ENCODE peak calls at places on chromosomes 4 and X, in ten cellular contexts. One of them, this sample, is unnamed.

GRCh38 chr4:70559216-70559830 is 32.7 kb upstream of the AMBN start:
- DNase-seq in activated CD8-positive, alpha-beta T cell treated with anti-CD3 and anti-CD28 coated beads for 36 hours: peak
- DNase-seq in lower lobe of right lung: no peak
- DNase-seq in nephron progenitor cell: peak
- DNase-seq in AG09309: peak
- DNase-seq in uterus: peak
- DNase-seq in cardiac fibroblast: peak
- DNase-seq in suprapubic skin: no peak
- DNase-seq in coronary artery: no peak
- DNase-seq in endodermal cell: peak
- DNase-seq in this sample: no peak

GRCh38 chr4:121873604-121874003 is 3.3 kb upstream of the BBS7 start:
- DNase-seq in activated CD8-positive, alpha-beta T cell treated with anti-CD3 and anti-CD28 coated beads for 36 hours: peak
- DNase-seq in lower lobe of right lung: no peak
- DNase-seq in nephron progenitor cell: no peak
- DNase-seq in AG09309: no peak
- DNase-seq in uterus: no peak
- DNase-seq in cardiac fibroblast: no peak
- DNase-seq in suprapubic skin: no peak
- DNase-seq in coronary artery: no peak
- DNase-seq in endodermal cell: no peak
- DNase-seq in this sample: no peak

GRCh38 chr4:6896035-6896434 is 13.6 kb upstream of the TBC1D14 start:
- DNase-seq in activated CD8-positive, alpha-beta T cell treated with anti-CD3 and anti-CD28 coated beads for 36 hours: no peak
- DNase-seq in lower lobe of right lung: no peak
- DNase-seq in nephron progenitor cell: no peak
- DNase-seq in AG09309: no peak
- DNase-seq in uterus: no peak
- DNase-seq in cardiac fibroblast: no peak
- DNase-seq in suprapubic skin: no peak
- DNase-seq in coronary artery: no peak
- DNase-seq in endodermal cell: no peak
- DNase-seq in this sample: no peak

GRCh38 chr4:13543091-13543581 is 1.2 kb downstream of the NKX3-2 start:
- DNase-seq in activated CD8-positive, alpha-beta T cell treated with anti-CD3 and anti-CD28 coated beads for 36 hours: no peak
- DNase-seq in lower lobe of right lung: no peak
- DNase-seq in nephron progenitor cell: no peak
- DNase-seq in AG09309: no peak
- DNase-seq in uterus: no peak
- DNase-seq in cardiac fibroblast: no peak
- DNase-seq in suprapubic skin: no peak
- DNase-seq in coronary artery: no peak
- DNase-seq in endodermal cell: peak
- DNase-seq in this sample: no peak

GRCh38 chr4:109879081-109879480 is 31.2 kb downstream of the LRIT3 start:
- DNase-seq in activated CD8-positive, alpha-beta T cell treated with anti-CD3 and anti-CD28 coated beads for 36 hours: no peak
- DNase-seq in lower lobe of right lung: no peak
- DNase-seq in nephron progenitor cell: no peak
- DNase-seq in AG09309: no peak
- DNase-seq in uterus: no peak
- DNase-seq in cardiac fibroblast: no peak
- DNase-seq in suprapubic skin: no peak
- DNase-seq in coronary artery: no peak
- DNase-seq in endodermal cell: no peak
- DNase-seq in this sample: no peak

GRCh38 chrX:56726609-56727008 is 2.4 kb upstream of the NBDY start:
- DNase-seq in activated CD8-positive, alpha-beta T cell treated with anti-CD3 and anti-CD28 coated beads for 36 hours: peak
- DNase-seq in lower lobe of right lung: no peak
- DNase-seq in nephron progenitor cell: no peak
- DNase-seq in AG09309: peak
- DNase-seq in uterus: no peak
- DNase-seq in cardiac fibroblast: peak
- DNase-seq in suprapubic skin: no peak
- DNase-seq in coronary artery: no peak
- DNase-seq in endodermal cell: no peak
- DNase-seq in this sample: no peak

GRCh38 chr4:82248903-82249632 is 124.7 kb downstream of the HNRNPD start:
- DNase-seq in activated CD8-positive, alpha-beta T cell treated with anti-CD3 and anti-CD28 coated beads for 36 hours: no peak
- DNase-seq in lower lobe of right lung: no peak
- DNase-seq in nephron progenitor cell: no peak
- DNase-seq in AG09309: no peak
- DNase-seq in uterus: no peak
- DNase-seq in cardiac fibroblast: no peak
- DNase-seq in suprapubic skin: no peak
- DNase-seq in coronary artery: no peak
- DNase-seq in endodermal cell: no peak
- DNase-seq in this sample: no peak

GRCh38 chr4:47468686-47469365 is 5.3 kb upstream of the COMMD8 start:
- DNase-seq in activated CD8-positive, alpha-beta T cell treated with anti-CD3 and anti-CD28 coated beads for 36 hours: no peak
- DNase-seq in lower lobe of right lung: no peak
- DNase-seq in nephron progenitor cell: no peak
- DNase-seq in AG09309: peak
- DNase-seq in uterus: no peak
- DNase-seq in cardiac fibroblast: peak
- DNase-seq in suprapubic skin: no peak
- DNase-seq in coronary artery: no peak
- DNase-seq in endodermal cell: no peak
- DNase-seq in this sample: no peak

GRCh38 chrX:97397371-97397770 is 513.7 kb downstream of the RPA4 start:
- DNase-seq in activated CD8-positive, alpha-beta T cell treated with anti-CD3 and anti-CD28 coated beads for 36 hours: no peak
- DNase-seq in lower lobe of right lung: no peak
- DNase-seq in nephron progenitor cell: no peak
- DNase-seq in AG09309: no peak
- DNase-seq in uterus: no peak
- DNase-seq in cardiac fibroblast: peak
- DNase-seq in suprapubic skin: no peak
- DNase-seq in coronary artery: no peak
- DNase-seq in endodermal cell: no peak
- DNase-seq in this sample: no peak

GRCh38 chr4:33802578-33802977 is 2441.7 kb downstream of the ARAP2 start:
- DNase-seq in activated CD8-positive, alpha-beta T cell treated with anti-CD3 and anti-CD28 coated beads for 36 hours: no peak
- DNase-seq in lower lobe of right lung: no peak
- DNase-seq in nephron progenitor cell: no peak
- DNase-seq in AG09309: no peak
- DNase-seq in uterus: no peak
- DNase-seq in cardiac fibroblast: no peak
- DNase-seq in suprapubic skin: no peak
- DNase-seq in coronary artery: no peak
- DNase-seq in endodermal cell: no peak
- DNase-seq in this sample: no peak

GRCh38 chrX:1205681-1206611 is 6.5 kb downstream of the CRLF2 start:
- DNase-seq in activated CD8-positive, alpha-beta T cell treated with anti-CD3 and anti-CD28 coated beads for 36 hours: peak
- DNase-seq in lower lobe of right lung: no peak
- DNase-seq in nephron progenitor cell: peak
- DNase-seq in AG09309: peak
- DNase-seq in uterus: no peak
- DNase-seq in cardiac fibroblast: peak
- DNase-seq in suprapubic skin: no peak
- DNase-seq in coronary artery: no peak
- DNase-seq in endodermal cell: peak
- DNase-seq in this sample: no peak

GRCh38 chr4:60033826-60034225 is 1166.3 kb upstream of the ADGRL3 start:
- DNase-seq in activated CD8-positive, alpha-beta T cell treated with anti-CD3 and anti-CD28 coated beads for 36 hours: no peak
- DNase-seq in lower lobe of right lung: no peak
- DNase-seq in nephron progenitor cell: no peak
- DNase-seq in AG09309: no peak
- DNase-seq in uterus: no peak
- DNase-seq in cardiac fibroblast: no peak
- DNase-seq in suprapubic skin: no peak
- DNase-seq in coronary artery: no peak
- DNase-seq in endodermal cell: peak
- DNase-seq in this sample: no peak

GRCh38 chrX:106999002-106999975 is 723 bp downstream of the MORC4 start:
- DNase-seq in activated CD8-positive, alpha-beta T cell treated with anti-CD3 and anti-CD28 coated beads for 36 hours: peak
- DNase-seq in lower lobe of right lung: peak
- DNase-seq in nephron progenitor cell: peak
- DNase-seq in AG09309: no peak
- DNase-seq in uterus: peak
- DNase-seq in cardiac fibroblast: peak
- DNase-seq in suprapubic skin: no peak
- DNase-seq in coronary artery: no peak
- DNase-seq in endodermal cell: peak
- DNase-seq in this sample: peak

GRCh38 chrX:57821703-57822375 is 88.4 kb downstream of the ZXDA start:
- DNase-seq in activated CD8-positive, alpha-beta T cell treated with anti-CD3 and anti-CD28 coated beads for 36 hours: peak
- DNase-seq in lower lobe of right lung: no peak
- DNase-seq in nephron progenitor cell: no peak
- DNase-seq in AG09309: peak
- DNase-seq in uterus: peak
- DNase-seq in cardiac fibroblast: peak
- DNase-seq in suprapubic skin: no peak
- DNase-seq in coronary artery: no peak
- DNase-seq in endodermal cell: peak
- DNase-seq in this sample: no peak

GRCh38 chr4:576991-577498 is 950 bp upstream of the TMEM271 start:
- DNase-seq in activated CD8-positive, alpha-beta T cell treated with anti-CD3 and anti-CD28 coated beads for 36 hours: no peak
- DNase-seq in lower lobe of right lung: no peak
- DNase-seq in nephron progenitor cell: no peak
- DNase-seq in AG09309: no peak
- DNase-seq in uterus: no peak
- DNase-seq in cardiac fibroblast: no peak
- DNase-seq in suprapubic skin: no peak
- DNase-seq in coronary artery: no peak
- DNase-seq in endodermal cell: no peak
- DNase-seq in this sample: no peak

GRCh38 chr4:70722199-70722791 is 531 bp downstream of the RUFY3 start:
- DNase-seq in activated CD8-positive, alpha-beta T cell treated with anti-CD3 and anti-CD28 coated beads for 36 hours: peak
- DNase-seq in lower lobe of right lung: no peak
- DNase-seq in nephron progenitor cell: no peak
- DNase-seq in AG09309: no peak
- DNase-seq in uterus: peak
- DNase-seq in cardiac fibroblast: peak
- DNase-seq in suprapubic skin: no peak
- DNase-seq in coronary artery: no peak
- DNase-seq in endodermal cell: peak
- DNase-seq in this sample: no peak

GRCh38 chr4:107167051-107167450 is 130.9 kb upstream of the DKK2 start:
- DNase-seq in activated CD8-positive, alpha-beta T cell treated with anti-CD3 and anti-CD28 coated beads for 36 hours: no peak
- DNase-seq in lower lobe of right lung: no peak
- DNase-seq in nephron progenitor cell: no peak
- DNase-seq in AG09309: no peak
- DNase-seq in uterus: no peak
- DNase-seq in cardiac fibroblast: no peak
- DNase-seq in suprapubic skin: no peak
- DNase-seq in coronary artery: no peak
- DNase-seq in endodermal cell: no peak
- DNase-seq in this sample: no peak
- TF ChIP-seq CTCF in activated CD8-positive, alpha-beta T cell treated with anti-CD3 and anti-CD28 coated beads for 36 hours: no peak
- TF ChIP-seq CTCF in lower lobe of right lung: no peak
- TF ChIP-seq CTCF in nephron progenitor cell: no peak
- TF ChIP-seq CTCF in AG09309: no peak
- TF ChIP-seq CTCF in uterus: no peak
- TF ChIP-seq CTCF in cardiac fibroblast: no peak
- TF ChIP-seq CTCF in suprapubic skin: no peak
- TF ChIP-seq CTCF in coronary artery: no peak
- TF ChIP-seq CTCF in endodermal cell: no peak
- TF ChIP-seq CTCF in this sample: no peak

GRCh38 chrX:105210258-105210657 is 10.2 kb downstream of the TEX13A start:
- DNase-seq in activated CD8-positive, alpha-beta T cell treated with anti-CD3 and anti-CD28 coated beads for 36 hours: no peak
- DNase-seq in lower lobe of right lung: no peak
- DNase-seq in nephron progenitor cell: no peak
- DNase-seq in AG09309: no peak
- DNase-seq in uterus: no peak
- DNase-seq in cardiac fibroblast: no peak
- DNase-seq in suprapubic skin: no peak
- DNase-seq in coronary artery: no peak
- DNase-seq in endodermal cell: no peak
- DNase-seq in this sample: no peak
- TF ChIP-seq CTCF in activated CD8-positive, alpha-beta T cell treated with anti-CD3 and anti-CD28 coated beads for 36 hours: no peak
- TF ChIP-seq CTCF in lower lobe of right lung: no peak
- TF ChIP-seq CTCF in nephron progenitor cell: no peak
- TF ChIP-seq CTCF in AG09309: peak
- TF ChIP-seq CTCF in uterus: no peak
- TF ChIP-seq CTCF in cardiac fibroblast: no peak
- TF ChIP-seq CTCF in suprapubic skin: no peak
- TF ChIP-seq CTCF in coronary artery: no peak
- TF ChIP-seq CTCF in endodermal cell: peak
- TF ChIP-seq CTCF in this sample: no peak

DNA sequence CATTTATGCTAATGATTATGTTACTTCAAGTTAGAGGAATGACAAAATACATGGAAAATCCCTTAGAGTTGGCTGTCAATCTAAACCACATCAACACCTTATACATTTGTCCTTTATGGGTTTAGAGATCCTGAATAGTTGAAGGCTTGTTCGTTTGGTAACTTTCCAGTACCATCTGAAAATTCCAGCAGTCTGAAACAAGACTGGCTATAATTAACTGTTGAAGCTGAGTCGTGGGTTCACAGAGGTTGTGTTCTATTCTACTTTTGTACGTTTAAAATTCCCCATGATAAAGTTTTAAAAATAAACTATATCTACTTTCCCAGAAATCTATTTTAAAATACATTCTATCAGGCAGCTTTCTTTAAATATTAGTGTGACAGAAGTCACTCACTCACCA is 73.0 kb downstream of the USP46 start:
- DNase-seq in activated CD8-positive, alpha-beta T cell treated with anti-CD3 and anti-CD28 coated beads for 36 hours: no peak
- DNase-seq in lower lobe of right lung: no peak
- DNase-seq in nephron progenitor cell: no peak
- DNase-seq in AG09309: no peak
- DNase-seq in uterus: no peak
- DNase-seq in cardiac fibroblast: no peak
- DNase-seq in suprapubic skin: no peak
- DNase-seq in coronary artery: no peak
- DNase-seq in endodermal cell: no peak
- DNase-seq in this sample: no peak
- TF ChIP-seq CTCF in activated CD8-positive, alpha-beta T cell treated with anti-CD3 and anti-CD28 coated beads for 36 hours: no peak
- TF ChIP-seq CTCF in lower lobe of right lung: no peak
- TF ChIP-seq CTCF in nephron progenitor cell: no peak
- TF ChIP-seq CTCF in AG09309: no peak
- TF ChIP-seq CTCF in uterus: no peak
- TF ChIP-seq CTCF in cardiac fibroblast: no peak
- TF ChIP-seq CTCF in suprapubic skin: no peak
- TF ChIP-seq CTCF in coronary artery: no peak
- TF ChIP-seq CTCF in endodermal cell: no peak
- TF ChIP-seq CTCF in this sample: no peak

DNA sequence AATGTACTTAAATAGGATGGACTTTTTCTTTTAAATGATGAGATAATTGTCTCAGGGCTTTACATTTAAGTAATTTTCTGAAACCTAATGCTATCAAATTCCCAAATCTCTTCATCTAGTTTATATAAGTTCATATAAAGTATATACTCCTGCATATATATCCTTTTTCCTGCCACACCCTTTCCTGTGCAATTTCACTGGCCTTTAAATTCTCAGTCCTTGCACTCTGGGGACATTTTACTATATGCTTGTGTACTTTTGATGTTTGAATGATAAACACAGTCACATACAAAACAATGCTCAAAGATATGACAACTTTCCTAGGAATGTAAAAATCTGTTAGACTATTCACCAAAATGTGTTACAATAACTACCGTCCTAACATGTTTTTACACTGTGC is 60.1 kb downstream of the NDST4 start:
- DNase-seq in activated CD8-positive, alpha-beta T cell treated with anti-CD3 and anti-CD28 coated beads for 36 hours: no peak
- DNase-seq in lower lobe of right lung: no peak
- DNase-seq in nephron progenitor cell: no peak
- DNase-seq in AG09309: no peak
- DNase-seq in uterus: no peak
- DNase-seq in cardiac fibroblast: no peak
- DNase-seq in suprapubic skin: no peak
- DNase-seq in coronary artery: no peak
- DNase-seq in endodermal cell: no peak
- DNase-seq in this sample: no peak
- TF ChIP-seq CTCF in activated CD8-positive, alpha-beta T cell treated with anti-CD3 and anti-CD28 coated beads for 36 hours: no peak
- TF ChIP-seq CTCF in lower lobe of right lung: no peak
- TF ChIP-seq CTCF in nephron progenitor cell: no peak
- TF ChIP-seq CTCF in AG09309: no peak
- TF ChIP-seq CTCF in uterus: no peak
- TF ChIP-seq CTCF in cardiac fibroblast: no peak
- TF ChIP-seq CTCF in suprapubic skin: no peak
- TF ChIP-seq CTCF in coronary artery: no peak
- TF ChIP-seq CTCF in endodermal cell: no peak
- TF ChIP-seq CTCF in this sample: no peak

This sample was measured in omental fat pad.